ENCODE peak calls at places on chromosomes 7 and 10, in eight cellular contexts. L is AG10803; W is KBM-7; V is A549; F is brain microvascular endothelial cell; N is stimulated activated CD4-positive, alpha-beta T cell treated with anti-CD3 and anti-CD28 coated beads, Interleukin-4, amount 100 ng/mL, for 48 hours; P is T47D; O is fibroblast of villous mesenchyme. X is an unnamed sample.

GRCh38 chr10:59283456-59284082 is 78.8 kb downstream of the FAM13C start:
- DNase-seq in L (peak), W (no peak), V (no peak), F (no peak), N (no peak), P (peak), O (no peak), X (no peak)

GRCh38 chr7:33849004-33849403 is 56.3 kb upstream of the BMPER start:
- DNase-seq in L (peak), W (no peak), V (no peak), F (no peak), N (no peak), P (no peak), O (no peak), X (no peak)

GRCh38 chr10:69408318-69409175 is 8.2 kb downstream of the TACR2 start:
- DNase-seq in L (peak), W (peak), V (peak), F (peak), N (peak), P (peak), O (peak), X (no peak)

GRCh38 chr10:123069271-123069670 is 60.5 kb downstream of the ACADSB start:
- DNase-seq in L (no peak), W (no peak), V (no peak), F (no peak), N (no peak), P (no peak), O (no peak), X (no peak)

GRCh38 chr10:104735036-104735435 is 93.9 kb downstream of the SORCS3 start:
- DNase-seq in L (no peak), W (no peak), V (no peak), F (no peak), N (no peak), P (no peak), O (no peak), X (no peak)

GRCh38 chr10:21702633-21703111 is 168.6 kb downstream of the MLLT10 start:
- DNase-seq in L (no peak), W (peak), V (no peak), F (no peak), N (no peak), P (no peak), O (no peak), X (no peak)

GRCh38 chr7:55438765-55439525 is 73.8 kb downstream of the LANCL2 start:
- DNase-seq in L (no peak), W (no peak), V (no peak), F (no peak), N (no peak), P (no peak), O (peak), X (no peak)

GRCh38 chr7:1354661-1355567 is 104.4 kb downstream of the MICALL2 start:
- DNase-seq in L (no peak), W (no peak), V (no peak), F (no peak), N (no peak), P (no peak), O (no peak), X (no peak)

GRCh38 chr7:112970771-112971170 is 115.9 kb downstream of the GPR85 start:
- DNase-seq in L (no peak), W (no peak), V (no peak), F (no peak), N (no peak), P (no peak), O (no peak), X (no peak)

GRCh38 chr10:27819781-27820531 is 74.3 kb upstream of the MKX start:
- DNase-seq in L (peak), W (no peak), V (no peak), F (peak), N (no peak), P (no peak), O (peak), X (no peak)

GRCh38 chr7:75842836-75843446 is 29.3 kb upstream of the CCL24 start:
- DNase-seq in L (peak), W (peak), V (peak), F (peak), N (peak), P (no peak), O (peak), X (no peak)

GRCh38 chr7:64999165-65000004 is 7.1 kb downstream of the ERV3-1 start:
- DNase-seq in L (peak), W (peak), V (no peak), F (peak), N (no peak), P (no peak), O (peak), X (no peak)

GRCh38 chr10:125057158-125058001 is 103.0 kb downstream of the CTBP2 start:
- DNase-seq in L (peak), W (peak), V (no peak), F (peak), N (no peak), P (no peak), O (peak), X (peak)

GRCh38 chr7:27122075-27122910 is 8.3 kb downstream of the HOXA4 start:
- DNase-seq in L (no peak), W (no peak), V (peak), F (no peak), N (no peak), P (no peak), O (no peak), X (no peak)

GRCh38 chr7:95772298-95772770 is at the start of gene DYNC1I1:
- DNase-seq in L (peak), W (peak), V (peak), F (peak), N (peak), P (peak), O (peak), X (no peak)

GRCh38 chr10:34967411-34967880 is 122.7 kb downstream of the CUL2 start:
- DNase-seq in L (peak), W (no peak), V (no peak), F (no peak), N (no peak), P (no peak), O (peak), X (no peak)

GRCh38 chr10:112520864-112521263 is 73.8 kb downstream of the VTI1A start:
- DNase-seq in L (no peak), W (no peak), V (no peak), F (no peak), N (no peak), P (no peak), O (peak), X (no peak)

GRCh38 chr7:141562543-141562942 is 11.3 kb downstream of the AGK start:
- DNase-seq in L (no peak), W (no peak), V (no peak), F (no peak), N (no peak), P (no peak), O (no peak), X (no peak)

GRCh38 chr7:96636979-96637378 is 72.7 kb downstream of the SEM1 start:
- DNase-seq in L (peak), W (no peak), V (no peak), F (peak), N (no peak), P (no peak), O (no peak), X (no peak)

GRCh38 chr10:78588194-78588811 is 480.5 kb upstream of the ZMIZ1 start:
- DNase-seq in L (peak), W (no peak), V (no peak), F (no peak), N (no peak), P (no peak), O (peak), X (peak)

X was measured in vagina.